ENCODE peak calls at places on chromosomes 16 and 17, in six cellular contexts. E, I, J, D, C and X are unnamed samples.

GRCh38 chr16:87056083-87056482 is 261.1 kb downstream of the C16orf95 start:
- DNase-seq in E (no peak), I (no peak), C (no peak), J (no peak), D (no peak), X (peak; percentile 22)

GRCh38 chr17:64057701-64058263 is 37.3 kb upstream of the ICAM2 start:
- DNase-seq in J (no peak), D (peak; percentile 66), C (no peak), I (no peak), E (no peak), X (no peak)

GRCh38 chr17:2776589-2777241 is 19.5 kb upstream of the RAP1GAP2 start:
- DNase-seq in D (peak; percentile 34), C (peak; percentile 89), I (no peak), J (peak; percentile 27), E (no peak), X (no peak)

GRCh38 chr16:23016372-23016771 is 132.9 kb downstream of the USP31 start:
- DNase-seq in E (no peak), D (no peak), C (no peak), I (no peak), J (no peak), X (no peak)

GRCh38 chr16:68802190-68802589 is 41.1 kb upstream of the TANGO6 start:
- DNase-seq in C (no peak), J (no peak), D (no peak), I (no peak), E (no peak), X (no peak)

GRCh38 chr17:6381052-6381451 is 53.9 kb downstream of the AIPL1 start:
- DNase-seq in J (no peak), I (no peak), D (no peak), C (no peak), E (no peak), X (no peak)

GRCh38 chr17:49191917-49192741 is 18.2 kb downstream of the GNGT2 start:
- DNase-seq in J (peak; percentile 72), I (peak; percentile 70), E (peak; percentile 89), D (peak; percentile 90), C (peak; percentile 88), X (peak; percentile 92)

GRCh38 chr17:57906910-57907309 is 48.3 kb downstream of the CUEDC1 start:
- DNase-seq in E (no peak), C (no peak), D (peak; percentile 88), I (no peak), J (no peak), X (no peak)

GRCh38 chr17:17132746-17133145 is 73.4 kb downstream of the PLD6 start:
- DNase-seq in C (no peak), D (no peak), I (no peak), E (no peak), J (no peak), X (no peak)

GRCh38 chr17:82865996-82866395 is 26.2 kb upstream of the ZNF750 start:
- DNase-seq in D (no peak), E (no peak), J (no peak), C (no peak), I (no peak), X (no peak)

GRCh38 chr17:14303343-14304221 is 2.7 kb downstream of the HS3ST3B1 start:
- DNase-seq in I (no peak), D (no peak), E (no peak), C (no peak), J (no peak), X (no peak)
- TF ChIP-seq JUND in I (no peak), D (no peak), E (no peak), C (no peak), J (no peak), X (no peak)

GRCh38 chr17:29032067-29032551 is 10.8 kb upstream of the PIPOX start:
- DNase-seq in J (no peak), E (no peak), D (no peak), C (no peak), I (no peak), X (no peak)
- TF ChIP-seq JUND in J (no peak), E (no peak), D (no peak), C (no peak), I (no peak), X (no peak)

DNA sequence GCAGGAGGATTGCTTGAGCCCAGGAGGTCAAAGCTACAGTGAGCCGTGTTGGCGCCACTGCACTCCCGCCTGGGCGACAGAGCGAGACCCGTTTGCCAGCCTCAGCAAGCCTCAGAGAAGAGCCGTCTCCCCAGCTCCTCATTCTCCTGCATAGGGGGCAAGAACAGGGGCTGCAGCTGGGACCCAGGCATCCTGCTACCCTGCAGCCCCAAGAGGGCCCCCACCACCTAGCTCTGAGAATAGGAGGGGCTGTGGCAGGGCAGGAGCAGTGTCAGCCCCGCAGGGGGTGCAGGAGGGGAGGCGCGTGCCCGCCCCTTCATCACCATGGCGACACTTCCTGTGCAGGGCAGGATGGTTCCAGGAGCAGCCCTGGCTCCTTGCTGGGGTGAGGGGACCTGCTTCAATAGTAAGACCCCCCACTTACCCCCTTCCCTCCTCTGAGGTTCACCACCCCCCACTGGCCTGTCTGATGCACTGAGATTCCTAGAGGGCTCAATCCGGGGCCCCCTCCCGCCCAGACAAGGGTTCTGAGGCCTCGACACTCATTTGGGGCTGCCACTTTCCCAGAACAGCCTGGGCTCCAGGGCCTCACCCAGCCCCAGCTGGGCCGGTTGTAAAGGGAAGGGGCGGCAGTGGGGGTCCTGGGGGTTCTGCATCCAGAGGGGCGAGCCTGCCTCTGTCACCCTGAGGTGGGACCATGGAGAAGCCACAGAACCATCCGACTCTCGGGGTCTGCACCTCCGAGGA is 20.2 kb downstream of the VASN start:
- DNase-seq in I (no peak), D (no peak), J (peak; percentile 56), E (no peak), C (peak; percentile 88), X (no peak)
- TF ChIP-seq JUND in I (no peak), D (no peak), J (no peak), E (no peak), C (no peak), X (no peak)

GRCh38 chr17:34716291-34716690 is 136.9 kb downstream of the TMEM132E start:
- DNase-seq in C (no peak), D (no peak), I (no peak), J (no peak), E (no peak), X (no peak)

GRCh38 chr17:34712481-34713195 is 133.3 kb downstream of the TMEM132E start:
- DNase-seq in C (no peak), D (no peak), I (no peak), E (no peak), J (no peak), X (no peak)

GRCh38 chr17:34713687-34714086 is 134.3 kb downstream of the TMEM132E start:
- DNase-seq in D (no peak), I (no peak), E (no peak), J (no peak), C (no peak), X (no peak)

GRCh38 chr17:34715504-34715903 is 136.1 kb downstream of the TMEM132E start:
- DNase-seq in I (no peak), J (no peak), C (no peak), D (no peak), E (no peak), X (no peak)

GRCh38 chr17:34714475-34715410 is 135.4 kb downstream of the TMEM132E start:
- DNase-seq in J (no peak), E (no peak), D (no peak), C (no peak), I (no peak), X (no peak)
- TF ChIP-seq JUND in J (no peak), E (no peak), D (no peak), C (no peak), I (no peak), X (no peak)

DNA sequence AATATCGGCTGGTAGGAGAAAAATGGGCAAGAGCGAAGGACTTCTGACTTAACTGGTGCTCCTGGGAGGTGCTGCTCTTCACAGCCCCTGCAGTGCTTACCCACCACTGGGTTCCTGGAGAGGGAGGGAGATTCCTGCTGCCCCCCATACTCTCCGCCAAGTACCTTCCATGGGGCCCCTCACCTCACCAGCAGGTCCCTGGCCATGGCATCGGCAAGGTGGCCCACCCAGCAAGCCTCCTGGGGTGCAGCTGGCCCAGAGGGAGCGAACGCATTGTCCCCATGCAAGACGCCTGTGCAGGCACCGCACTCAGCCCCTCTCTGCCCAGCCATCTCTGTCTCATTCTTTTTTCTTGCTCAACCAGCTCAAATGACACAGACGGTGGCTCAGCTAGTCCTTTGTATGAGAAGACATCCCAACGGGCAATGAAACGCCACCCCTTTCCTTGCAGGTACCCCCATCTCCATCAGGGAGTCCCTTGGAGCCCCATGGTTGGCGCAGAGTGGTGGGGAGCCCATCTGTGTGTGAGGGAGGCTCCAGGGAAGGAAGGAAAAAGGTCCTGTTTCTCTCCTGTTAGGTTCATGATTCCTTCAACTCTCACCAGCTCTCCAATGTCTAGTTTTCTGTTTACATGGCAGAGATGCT is 9.6 kb upstream of the ALDH3A1 start:
- DNase-seq in J (no peak), E (no peak), I (no peak), D (no peak), C (no peak), X (no peak)
- TF ChIP-seq JUND in J (no peak), E (no peak), I (no peak), D (no peak), C (no peak), X (no peak)

GRCh38 chr17:65975878-65976277 is 216.1 kb downstream of the CEP112 start:
- DNase-seq in E (no peak), I (no peak), C (no peak), J (no peak), D (no peak), X (no peak)
- TF ChIP-seq JUND in E (no peak), I (no peak), C (no peak), J (no peak), D (no peak), X (no peak)

GRCh38 chr16:53609536-53609935 is 94.1 kb downstream of the RPGRIP1L start:
- DNase-seq in E (no peak), J (no peak), I (no peak), C (no peak), D (no peak), X (no peak)

GRCh38 chr16:53614346-53614745 is 89.3 kb downstream of the RPGRIP1L start:
- DNase-seq in E (no peak), C (no peak), D (no peak), J (no peak), I (no peak), X (no peak)

GRCh38 chr16:53608094-53608493 is 95.6 kb downstream of the RPGRIP1L start:
- DNase-seq in I (no peak), J (no peak), E (no peak), C (no peak), D (no peak), X (no peak)

GRCh38 chr16:53611151-53611802 is 92.4 kb downstream of the RPGRIP1L start:
- DNase-seq in D (no peak), J (no peak), C (no peak), I (no peak), E (no peak), X (no peak)

GRCh38 chr16:53612003-53612402 is 91.7 kb downstream of the RPGRIP1L start:
- DNase-seq in J (no peak), D (peak; percentile 42), I (no peak), C (no peak), E (no peak), X (no peak)
- TF ChIP-seq JUND in J (no peak), D (no peak), I (no peak), C (no peak), E (no peak), X (no peak)